ENCODE peak calls at places on chromosome 1, in six cellular contexts. F, D, H, I, Q and K are unnamed samples.

GRCh38 chr1:28718601-28719331 is 18.0 kb upstream of the YTHDF2 start:
- DNase-seq in H (peak; percentile 9), I (no peak), Q (no peak), D (no peak), F (no peak), K (peak; percentile 7)

GRCh38 chr1:61647142-61647541 is 77.8 kb downstream of the TM2D1 start:
- DNase-seq in Q (no peak), F (no peak), I (no peak), D (no peak), H (no peak), K (no peak)

GRCh38 chr1:109932679-109933078 is 22.0 kb downstream of the CSF1 start:
- DNase-seq in Q (no peak), H (no peak), F (no peak), I (no peak), D (no peak), K (no peak)

GRCh38 chr1:230498704-230499103 is 72.6 kb upstream of the PGBD5 start:
- DNase-seq in H (no peak), D (no peak), I (no peak), F (no peak), Q (no peak), K (no peak)

GRCh38 chr1:162215902-162216301 is 146.4 kb downstream of the NOS1AP start:
- DNase-seq in H (no peak), D (no peak), Q (no peak), F (no peak), I (no peak), K (no peak)

GRCh38 chr1:42319871-42320484 is 15.1 kb downstream of the FOXJ3 start:
- DNase-seq in Q (peak; percentile 18), F (no peak), H (no peak), I (no peak), D (no peak), K (no peak)

GRCh38 chr1:94236021-94236491 is 1.3 kb downstream of the ARHGAP29 start:
- DNase-seq in I (no peak), D (no peak), F (no peak), H (no peak), Q (no peak), K (peak; percentile 32)

GRCh38 chr1:8670371-8670818 is 147.0 kb downstream of the RERE start:
- DNase-seq in F (no peak), Q (no peak), D (no peak), H (no peak), I (no peak), K (no peak)

GRCh38 chr1:100438375-100438774 is 86.1 kb downstream of the CDC14A start:
- DNase-seq in D (no peak), F (no peak), H (no peak), I (no peak), Q (no peak), K (no peak)
- H3K27ac ChIP-seq in D (no peak overlapping the region), F (no peak overlapping the region), H (no peak overlapping the region), I (no peak overlapping the region), Q (peak overlapping the region; percentile 59), K (no peak overlapping the region)

GRCh38 chr1:6623269-6623965 is 1.3 kb upstream of the THAP3 start:
- DNase-seq in I (no peak), D (peak; percentile 76), Q (no peak), H (no peak), F (no peak), K (peak; percentile 61)
- H3K27ac ChIP-seq in I (peak overlapping the region; percentile 47), D (peak overlapping the region; percentile 46), Q (no peak overlapping the region), H (no peak overlapping the region), F (peak overlapping the region; percentile 92), K (peak overlapping the region; percentile 96)

DNA sequence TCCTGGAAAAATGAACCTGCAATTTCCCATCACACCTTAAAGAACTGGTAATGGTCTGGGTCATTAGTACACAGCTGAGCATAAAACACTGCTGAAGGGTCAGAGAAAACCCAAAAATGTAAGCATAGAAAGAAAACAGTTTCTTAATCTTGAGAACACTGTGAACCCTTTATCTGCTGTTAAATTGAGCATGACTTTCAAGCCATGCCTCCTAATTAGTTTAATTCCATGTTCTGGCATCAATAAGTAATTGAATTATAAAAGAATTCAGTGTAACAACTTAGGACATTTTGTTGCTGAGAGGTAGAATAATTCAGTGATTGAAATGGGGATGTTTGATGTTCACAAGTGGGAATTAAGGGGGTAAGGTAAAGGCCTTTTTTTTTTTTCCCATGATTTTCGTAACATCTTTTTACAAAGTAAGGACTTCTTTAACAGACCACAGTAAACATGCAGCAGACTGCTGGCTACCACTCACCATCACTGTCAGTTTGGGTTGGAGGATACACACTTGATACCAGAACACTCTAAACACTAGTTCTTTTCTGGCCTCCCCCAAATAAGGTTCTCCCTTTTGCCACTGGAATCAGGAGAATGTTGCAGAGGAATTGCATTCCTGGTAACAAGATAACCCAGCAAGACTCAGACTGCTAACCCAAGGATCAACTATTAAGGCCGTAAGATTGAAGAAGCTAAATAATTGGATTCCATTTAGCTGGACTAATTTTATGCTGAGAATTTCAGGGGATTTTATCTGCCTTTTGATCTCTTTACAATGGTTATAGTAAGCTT is 3.0 kb downstream of the RWDD3 start:
- DNase-seq in D (no peak), H (no peak), I (no peak), F (no peak), Q (no peak), K (no peak)
- H3K27ac ChIP-seq in D (no peak overlapping the region), H (no peak overlapping the region), I (no peak overlapping the region), F (no peak overlapping the region), Q (no peak overlapping the region), K (no peak overlapping the region)

DNA sequence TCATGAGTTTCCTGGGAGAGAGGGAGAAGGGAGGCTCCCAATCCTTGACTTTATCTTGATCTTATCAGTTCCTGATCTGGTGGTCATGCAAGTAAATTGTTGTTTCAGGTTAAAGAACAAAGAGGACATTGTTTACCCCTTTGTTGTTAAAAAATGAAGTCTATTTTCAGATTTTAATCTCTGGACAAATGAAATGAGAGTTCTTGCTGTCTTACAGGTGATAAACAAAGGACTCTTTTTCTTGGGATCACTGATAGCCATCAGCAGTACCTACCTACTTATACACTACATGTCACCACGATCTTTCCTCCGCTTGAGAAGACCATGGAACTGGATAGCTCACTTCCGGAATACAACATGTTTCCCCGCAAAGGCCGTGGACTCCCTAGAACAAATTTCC is 48.4 kb downstream of the CHML start:
- DNase-seq in F (no peak), Q (no peak), I (no peak), D (no peak), H (no peak), K (no peak)
- H3K27ac ChIP-seq in F (peak overlapping the region; percentile 76), Q (no peak overlapping the region), I (no peak overlapping the region), D (no peak overlapping the region), H (no peak overlapping the region), K (no peak overlapping the region)

DNA sequence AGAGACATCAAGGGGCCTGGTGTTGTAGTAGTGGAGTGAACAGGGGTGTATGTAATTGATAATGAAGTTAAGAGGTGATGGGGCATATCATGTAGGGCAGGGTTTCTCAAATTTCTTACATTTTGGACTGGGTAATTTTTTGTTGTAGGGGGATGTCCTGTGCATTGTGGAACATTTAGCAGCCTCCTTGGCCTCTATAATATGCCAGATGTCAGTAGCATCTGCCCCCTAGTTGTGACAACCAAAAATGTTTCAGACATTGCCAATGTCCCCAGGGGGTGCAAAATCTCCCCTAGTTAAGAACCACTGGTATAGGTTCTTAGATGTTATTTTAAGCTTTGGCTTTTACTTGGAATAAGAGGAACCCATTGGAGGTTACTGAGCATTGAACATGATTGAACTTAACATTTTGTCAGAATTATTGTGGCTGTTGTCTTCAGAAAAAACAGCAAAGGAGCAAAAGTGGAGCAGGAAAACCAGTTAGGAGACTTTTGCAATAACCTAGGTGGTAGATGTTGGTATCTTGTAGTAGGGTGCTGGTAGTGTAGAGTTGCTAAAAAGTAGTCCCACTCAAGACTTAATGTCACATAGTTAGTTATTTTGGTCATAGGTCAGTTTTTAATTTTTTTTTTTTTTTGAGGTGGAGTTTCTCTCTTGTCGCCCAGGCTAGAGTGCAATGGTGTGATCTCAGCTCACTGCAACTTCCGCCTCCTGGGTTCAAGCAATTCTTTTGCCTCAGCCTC is 6.2 kb downstream of the ZNF326 start:
- DNase-seq in Q (no peak), F (no peak), D (no peak), I (no peak), H (no peak), K (no peak)
- H3K27ac ChIP-seq in Q (no peak overlapping the region), F (no peak overlapping the region), D (no peak overlapping the region), I (no peak overlapping the region), H (no peak overlapping the region), K (no peak overlapping the region)

DNA sequence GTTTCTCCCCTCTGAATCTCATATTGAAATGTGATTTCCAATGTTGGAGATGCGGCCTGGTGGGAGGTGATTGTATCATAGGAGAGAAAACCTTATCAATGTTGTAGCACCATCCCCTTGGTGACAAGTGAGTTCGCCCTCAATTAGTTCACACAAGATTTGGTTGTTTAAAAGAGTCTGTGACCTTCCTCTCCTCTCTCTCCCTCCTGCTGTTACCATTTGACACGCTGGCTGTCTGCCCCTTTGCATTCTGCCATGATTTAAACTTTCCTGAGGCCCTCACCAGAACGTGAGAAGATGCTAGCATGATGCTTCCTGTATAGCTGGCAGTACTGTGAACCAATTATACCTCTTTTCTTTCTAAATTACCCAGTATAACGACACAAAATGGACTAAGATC is 730.9 kb upstream of the PRMT6 start:
- DNase-seq in H (no peak), I (no peak), D (no peak), F (no peak), Q (no peak), K (no peak)
- H3K27ac ChIP-seq in H (no peak overlapping the region), I (no peak overlapping the region), D (no peak overlapping the region), F (no peak overlapping the region), Q (no peak overlapping the region), K (no peak overlapping the region)